ENCODE peak calls at places on chromosomes 6 and 20, in six cellular contexts. P, Z, D, V, N and X are unnamed samples.

GRCh38 chr6:62808575-62809293 is 402.5 kb upstream of the FKBP1C start:
- DNase-seq in D (no peak), P (no peak), Z (no peak), N (no peak), V (no peak), X (no peak)

GRCh38 chr6:27861276-27861840 is 50.8 kb downstream of the OR2B2 start:
- DNase-seq in D (no peak), Z (no peak), N (no peak), V (no peak), P (no peak), X (no peak)

GRCh38 chr6:13766201-13766634 is 48.1 kb downstream of the MCUR1 start:
- DNase-seq in N (no peak), Z (no peak), D (no peak), V (no peak), P (peak; percentile 29), X (no peak)

GRCh38 chr6:90183587-90184333 is 112.9 kb downstream of the BACH2 start:
- DNase-seq in P (no peak), N (no peak), V (no peak), Z (no peak), D (no peak), X (no peak)

GRCh38 chr20:3759884-3760283 is 7.7 kb downstream of the ADISSP start:
- DNase-seq in P (no peak), V (no peak), Z (no peak), D (no peak), N (no peak), X (no peak)

GRCh38 chr6:26299286-26300042 is 65.5 kb upstream of the BTN3A2 start:
- DNase-seq in P (no peak), V (no peak), Z (no peak), D (no peak), N (no peak), X (no peak)

GRCh38 chr6:113936093-113936934 is 34.6 kb downstream of the HDAC2 start:
- DNase-seq in P (peak; percentile 33), V (peak; percentile 15), Z (peak; percentile 35), D (no peak), N (peak; percentile 60), X (peak; percentile 37)

GRCh38 chr20:32560482-32560988 is 24.6 kb downstream of the NOL4L start:
- DNase-seq in P (no peak), D (no peak), V (no peak), Z (no peak), N (no peak), X (no peak)

GRCh38 chr20:61891476-61891875 is 174.2 kb downstream of the TAF4 start:
- DNase-seq in Z (no peak), D (no peak), V (no peak), N (peak; percentile 16), P (no peak), X (no peak)

GRCh38 chr6:37171141-37171969 is 1.4 kb downstream of the PIM1 start:
- DNase-seq in P (no peak), D (peak; percentile 60), V (no peak), Z (no peak), N (peak; percentile 54), X (peak; percentile 26)

GRCh38 chr20:10637563-10637962 is 36.2 kb downstream of the JAG1 start:
- DNase-seq in N (no peak), V (no peak), P (no peak), Z (no peak), D (no peak), X (no peak)

GRCh38 chr6:33987531-33988021 is 158.3 kb downstream of the GRM4 start:
- DNase-seq in P (peak; percentile 37), N (no peak), V (no peak), D (peak; percentile 2), Z (no peak), X (no peak)

GRCh38 chr6:15417811-15418210 is 171.9 kb downstream of the JARID2 start:
- DNase-seq in Z (no peak), N (no peak), V (no peak), D (no peak), P (no peak), X (no peak)

GRCh38 chr6:3977875-3978711 is 100.8 kb downstream of the FAM217A start:
- DNase-seq in V (peak; percentile 34), N (peak; percentile 54), Z (peak; percentile 13), P (peak; percentile 74), D (peak; percentile 39), X (peak; percentile 41)

GRCh38 chr6:167769408-167770190 is 57.1 kb upstream of the AFDN start:
- DNase-seq in N (no peak), P (no peak), Z (no peak), V (no peak), D (no peak), X (no peak)

GRCh38 chr6:133916650-133917151 is 27.8 kb downstream of the TCF21 start:
- DNase-seq in Z (peak; percentile 40), V (peak; percentile 35), D (peak; percentile 93), P (peak; percentile 85), N (peak; percentile 76), X (peak; percentile 47)

GRCh38 chr20:44412402-44413144 is 57.1 kb downstream of the HNF4A start:
- DNase-seq in N (no peak), P (no peak), D (no peak), Z (no peak), V (no peak), X (no peak)

GRCh38 chr6:170553686-170554085 is 483 bp upstream of the TBP start:
- DNase-seq in V (no peak), D (peak; percentile 39), P (no peak), N (no peak), Z (no peak), X (peak; percentile 30)

GRCh38 chr6:90098637-90099036 is 198.0 kb downstream of the BACH2 start:
- DNase-seq in D (peak; percentile 38), P (no peak), N (no peak), Z (no peak), V (no peak), X (no peak)

GRCh38 chr6:113644861-113645575 is 212.1 kb upstream of the MARCKS start:
- DNase-seq in Z (peak; percentile 53), P (peak; percentile 40), N (no peak), V (no peak), D (no peak), X (no peak)

GRCh38 chr6:162190936-162191335 is 536.6 kb downstream of the PRKN start:
- DNase-seq in N (no peak), Z (no peak), D (no peak), P (no peak), V (no peak), X (no peak)

GRCh38 chr6:130018292-130018829 is at the start of gene L3MBTL3:
- DNase-seq in P (peak; percentile 42), N (peak; percentile 76), V (peak; percentile 52), Z (peak; percentile 37), D (peak; percentile 87), X (peak; percentile 86)

GRCh38 chr6:27575594-27576361 is 102.9 kb upstream of the ZNF184 start:
- DNase-seq in V (no peak), Z (no peak), P (peak; percentile 41), N (no peak), D (no peak), X (no peak)

GRCh38 chr6:41568585-41569384 is 22.6 kb downstream of the FOXP4 start:
- DNase-seq in D (peak; percentile 37), N (no peak), P (no peak), V (no peak), Z (no peak), X (no peak)

GRCh38 chr6:165732696-165733486 is 69.8 kb upstream of the PDE10A start:
- DNase-seq in V (no peak), N (no peak), Z (no peak), P (no peak), D (no peak), X (no peak)

GRCh38 chr20:46020515-46020914 is 8.5 kb upstream of the SLC12A5 start:
- DNase-seq in V (no peak), N (peak; percentile 38), Z (no peak), D (no peak), P (no peak), X (no peak)

GRCh38 chr20:11799131-11799800 is 118.4 kb upstream of the BTBD3 start:
- DNase-seq in Z (no peak), D (no peak), N (no peak), V (no peak), P (no peak), X (no peak)

DNA sequence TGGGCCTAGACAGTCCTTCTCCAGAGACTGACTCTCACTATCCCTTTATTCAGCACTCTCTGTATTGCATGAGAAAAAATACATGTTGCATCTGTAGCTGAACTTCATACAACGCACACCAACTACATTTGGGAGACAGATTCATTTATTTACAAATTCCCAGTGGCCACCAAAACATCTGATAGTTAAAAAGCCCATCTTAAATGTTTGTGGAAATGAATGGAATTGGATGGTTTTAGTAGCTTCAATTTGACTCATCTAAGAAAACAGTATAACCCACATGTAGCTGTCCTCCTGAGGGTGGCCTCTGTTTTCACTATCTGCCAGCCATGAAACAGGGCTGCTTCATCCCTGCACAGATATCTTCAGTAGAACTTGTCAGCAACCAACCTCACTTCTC is 116.3 kb downstream of the PCSK2 start:
- DNase-seq in D (no peak), P (no peak), V (no peak), N (no peak), Z (no peak), X (no peak)
- TF ChIP-seq CTCF in D (no peak), P (no peak), V (no peak), N (no peak), Z (no peak), X (no peak)

GRCh38 chr20:327946-328563 is 2.7 kb downstream of the SOX12 start:
- DNase-seq in D (no peak), V (no peak), N (no peak), Z (no peak), P (no peak), X (no peak)

GRCh38 chr20:327041-327945 is 1.9 kb downstream of the SOX12 start:
- DNase-seq in N (peak; percentile 95), Z (peak; percentile 46), V (peak; percentile 89), D (peak; percentile 92), P (peak; percentile 72), X (peak; percentile 94)

GRCh38 chr20:325043-325888 is at the start of gene SOX12:
- DNase-seq in N (peak; percentile 94), P (peak; percentile 85), Z (peak; percentile 73), V (peak; percentile 94), D (peak; percentile 97), X (peak; percentile 95)

GRCh38 chr20:325889-326644 is 715 bp downstream of the SOX12 start:
- DNase-seq in P (no peak), Z (no peak), V (peak; percentile 45), D (peak; percentile 72), N (peak; percentile 84), X (peak; percentile 66)

GRCh38 chr20:326645-327031 is 1.3 kb downstream of the SOX12 start:
- DNase-seq in P (no peak), Z (no peak), V (peak; percentile 46), D (no peak), N (peak; percentile 63), X (no peak)
- TF ChIP-seq CTCF in P (no peak), Z (no peak), V (no peak), D (no peak), N (no peak), X (no peak)

GRCh38 chr20:33668087-33668790 is 1.5 kb downstream of the ACTL10 start:
- DNase-seq in N (peak; percentile 88), P (no peak), V (peak; percentile 60), Z (no peak), D (peak; percentile 75), X (peak; percentile 86)
- TF ChIP-seq CTCF in N (peak; percentile 90), P (no peak), V (no peak), Z (peak; percentile 96), D (no peak), X (peak; percentile 85)

DNA sequence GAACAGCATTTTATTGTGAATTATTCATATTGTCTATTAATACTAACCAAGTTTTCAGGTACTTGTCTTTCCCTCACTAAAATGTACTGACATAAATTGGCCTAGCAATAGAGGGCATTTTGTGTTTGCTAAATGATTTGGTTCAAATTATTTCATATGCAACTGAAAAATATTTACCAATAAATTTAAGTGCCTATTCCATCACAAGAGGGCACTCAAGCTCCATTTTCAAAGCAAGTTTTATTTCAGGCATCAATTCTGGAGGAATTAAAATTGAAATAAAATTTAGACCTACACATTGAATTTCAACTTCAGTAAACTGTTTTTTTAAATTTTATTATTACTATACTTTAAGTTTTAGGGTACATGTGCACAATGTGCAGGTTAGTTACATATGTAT is 114.3 kb upstream of the SYNCRIP start:
- DNase-seq in V (peak; percentile 3), Z (no peak), D (no peak), N (peak; percentile 21), P (peak; percentile 22), X (no peak)
- TF ChIP-seq CTCF in V (peak; percentile 48), Z (peak; percentile 17), D (peak; percentile 22), N (peak; percentile 76), P (peak; percentile 52), X (peak; percentile 47)